ENCODE peak calls at places on chromosomes 13 and 19, in nine cellular contexts. X is thoracic aorta; I is H54; Z is EH; J is activated effector memory CD4-positive, alpha-beta T cell treated with Interleukin-2 at 50 U/mL for 16 hours; H is anterior cingulate cortex; V is CD8-positive, alpha-beta memory T cell; C is B cell; S is AG04450. W is an unnamed sample.

GRCh38 chr19:7850429-7850819 is 20.4 kb downstream of the EVI5L start:
- DNase-seq in X (no peak), I (no peak), Z (no peak), J (no peak), H (peak; percentile 18), V (no peak), C (no peak), S (no peak), W (no peak)

GRCh38 chr19:42185281-42185680 is 32.2 kb downstream of the DEDD2 start:
- DNase-seq in X (no peak), I (no peak), Z (peak; percentile 47), J (peak; percentile 25), H (no peak), V (no peak), C (no peak), S (no peak), W (no peak)

GRCh38 chr19:38274734-38275133 is 10.4 kb downstream of the SPINT2 start:
- DNase-seq in X (no peak), I (no peak), Z (no peak), J (no peak), H (peak; percentile 15), V (no peak), C (no peak), S (no peak), W (no peak)

GRCh38 chr19:32406161-32407003 is 812 bp downstream of the DPY19L3 start:
- DNase-seq in X (no peak), I (no peak), Z (peak; percentile 19), J (no peak), H (no peak), V (no peak), C (no peak), S (no peak), W (peak; percentile 12)

GRCh38 chr13:32846556-32846955 is 169.7 kb upstream of the KL start:
- DNase-seq in X (no peak), I (no peak), Z (no peak), J (no peak), H (no peak), V (no peak), C (no peak), S (no peak), W (no peak)

GRCh38 chr19:10780368-10780767 is 55.6 kb downstream of the TMED1 start:
- DNase-seq in X (no peak), I (peak; percentile 80), Z (peak; percentile 69), J (no peak), H (no peak), V (no peak), C (no peak), S (no peak), W (no peak)

GRCh38 chr19:53774011-53774410 is 50.1 kb downstream of the NLRP12 start:
- DNase-seq in X (no peak), I (no peak), Z (no peak), J (no peak), H (no peak), V (no peak), C (no peak), S (no peak), W (no peak)

GRCh38 chr19:35352448-35353304 is 5.0 kb downstream of the FFAR1 start:
- DNase-seq in X (no peak), I (peak; percentile 94), Z (peak; percentile 71), J (peak; percentile 48), H (peak; percentile 26), V (peak; percentile 78), C (peak; percentile 79), S (peak; percentile 21), W (peak; percentile 59)

GRCh38 chr19:17351815-17352435 is 14.6 kb downstream of the GTPBP3 start:
- DNase-seq in X (no peak), I (no peak), Z (no peak), J (no peak), H (no peak), V (no peak), C (no peak), S (no peak), W (no peak)

GRCh38 chr19:45224645-45225044 is 20.6 kb downstream of the EXOC3L2 start:
- DNase-seq in X (no peak), I (no peak), Z (no peak), J (no peak), H (no peak), V (no peak), C (no peak), S (no peak), W (no peak)

GRCh38 chr13:51933466-51934058 is 71.8 kb downstream of the CCDC70 start:
- DNase-seq in X (no peak), I (no peak), Z (no peak), J (no peak), H (no peak), V (no peak), C (no peak), S (no peak), W (no peak)

GRCh38 chr19:7944177-7944761 is 803 bp upstream of the TIMM44 start:
- DNase-seq in X (peak; percentile 82), I (peak; percentile 82), Z (peak; percentile 90), J (peak; percentile 76), H (peak; percentile 87), V (peak; percentile 88), C (peak; percentile 85), S (peak; percentile 79), W (peak; percentile 85)

GRCh38 chr13:52995946-52996345 is 32.7 kb upstream of the OLFM4 start:
- DNase-seq in X (no peak), I (no peak), Z (no peak), J (no peak), H (no peak), V (no peak), C (no peak), S (no peak), W (no peak)

GRCh38 chr13:97321101-97321500 is 99.0 kb downstream of the MBNL2 start:
- DNase-seq in X (no peak), I (no peak), Z (no peak), J (no peak), H (no peak), V (no peak), C (no peak), S (no peak), W (no peak)

GRCh38 chr13:53191091-53191490 is 162.5 kb downstream of the OLFM4 start:
- DNase-seq in X (no peak), I (peak; percentile 33), Z (peak; percentile 56), J (no peak), H (no peak), V (no peak), C (no peak), S (no peak), W (no peak)

GRCh38 chr13:74570834-74571233 is 436.6 kb upstream of the KLF12 start:
- DNase-seq in X (no peak), I (no peak), Z (peak; percentile 19), J (no peak), H (no peak), V (no peak), C (no peak), S (peak; percentile 10), W (peak; percentile 2)

GRCh38 chr13:29532821-29533220 is 62.7 kb downstream of the SLC7A1 start:
- DNase-seq in X (no peak), I (no peak), Z (peak; percentile 15), J (no peak), H (no peak), V (no peak), C (no peak), S (no peak), W (no peak)

GRCh38 chr13:42401376-42401775 is 129.4 kb downstream of the AKAP11 start:
- DNase-seq in X (no peak), I (no peak), Z (no peak), J (no peak), H (no peak), V (no peak), C (no peak), S (no peak), W (no peak)

GRCh38 chr13:46341112-46341711 is 45.8 kb downstream of the RUBCNL start:
- DNase-seq in X (no peak), I (peak; percentile 25), Z (peak; percentile 81), J (no peak), H (no peak), V (no peak), C (peak; percentile 43), S (peak; percentile 6), W (no peak)

GRCh38 chr19:3642987-3643386 is 16.4 kb upstream of the CACTIN start:
- DNase-seq in X (no peak), I (no peak), Z (no peak), J (no peak), H (peak; percentile 63), V (no peak), C (no peak), S (no peak), W (peak; percentile 67)

GRCh38 chr19:480016-480855 is 16.1 kb upstream of the MADCAM1 start:
- DNase-seq in X (peak; percentile 38), I (no peak), Z (peak; percentile 39), J (no peak), H (no peak), V (no peak), C (no peak), S (no peak), W (no peak)

GRCh38 chr13:46516624-46517318 is 36.2 kb upstream of the LRCH1 start:
- DNase-seq in X (no peak), I (no peak), Z (no peak), J (no peak), H (no peak), V (no peak), C (no peak), S (no peak), W (no peak)

GRCh38 chr13:20993661-20994440 is 67.5 kb downstream of the LATS2 start:
- DNase-seq in X (no peak), I (peak; percentile 23), Z (peak; percentile 93), J (no peak), H (no peak), V (no peak), C (no peak), S (no peak), W (no peak)

GRCh38 chr19:4172861-4173473 is 9.4 kb downstream of the SIRT6 start:
- DNase-seq in X (no peak), I (peak; percentile 38), Z (peak; percentile 52), J (peak; percentile 51), H (no peak), V (peak; percentile 75), C (peak; percentile 43), S (no peak), W (no peak)

GRCh38 chr19:2552859-2553258 is 76.9 kb downstream of the GADD45B start:
- DNase-seq in X (no peak), I (peak; percentile 48), Z (peak; percentile 61), J (peak; percentile 37), H (no peak), V (peak; percentile 69), C (peak; percentile 75), S (no peak), W (no peak)

GRCh38 chr13:80338781-80339577 is 1.9 kb downstream of the SPRY2 start:
- DNase-seq in X (peak; percentile 63), I (peak; percentile 57), Z (peak; percentile 87), J (no peak), H (peak; percentile 88), V (no peak), C (no peak), S (peak; percentile 56), W (no peak)

GRCh38 chr13:52797176-52797575 is 51.3 kb downstream of the PCDH8 start:
- DNase-seq in X (no peak), I (no peak), Z (no peak), J (no peak), H (no peak), V (no peak), C (no peak), S (no peak), W (no peak)

GRCh38 chr13:42392706-42393572 is 121.0 kb downstream of the AKAP11 start:
- DNase-seq in X (no peak), I (no peak), Z (no peak), J (peak; percentile 24), H (no peak), V (peak; percentile 58), C (no peak), S (no peak), W (no peak)

GRCh38 chr19:8512115-8512967 is 1.6 kb downstream of the ZNF414 start:
- DNase-seq in X (no peak), I (peak; percentile 58), Z (peak; percentile 25), J (no peak), H (no peak), V (no peak), C (no peak), S (no peak), W (peak; percentile 67)

GRCh38 chr13:51912091-51912490 is 50.3 kb downstream of the CCDC70 start:
- DNase-seq in X (no peak), I (no peak), Z (no peak), J (no peak), H (peak; percentile 27), V (no peak), C (no peak), S (no peak), W (no peak)

GRCh38 chr19:57807541-57807940 is 7.2 kb downstream of the ZNF552 start:
- DNase-seq in X (no peak), I (no peak), Z (no peak), J (no peak), H (no peak), V (no peak), C (no peak), S (no peak), W (no peak)